ENCODE peak calls at places on chromosome 16, in six cellular contexts. N, W, C, F, Y and L are unnamed samples.

GRCh38 chr16:28293589-28293935 is 1.2 kb downstream of the SBK1 start:
- DNase-seq in N (no peak), W (no peak), Y (no peak), F (no peak), C (no peak), L (no peak)

GRCh38 chr16:2977440-2977839 is 2.8 kb downstream of the PKMYT1 start:
- DNase-seq in C (no peak), N (no peak), Y (no peak), W (no peak), F (no peak), L (no peak)

GRCh38 chr16:22897184-22897583 is 83.2 kb downstream of the HS3ST2 start:
- DNase-seq in F (no peak), C (no peak), Y (no peak), N (no peak), W (no peak), L (no peak)

GRCh38 chr16:89350701-89351380 is 133.3 kb downstream of the ZNF778 start:
- DNase-seq in W (no peak), Y (no peak), C (no peak), F (no peak), N (no peak), L (no peak)

GRCh38 chr16:89921699-89922476 is 1.3 kb upstream of the TUBB3 start:
- DNase-seq in W (peak), C (no peak), N (peak), Y (peak), F (peak), L (no peak)

GRCh38 chr16:28166394-28167208 is 45.2 kb downstream of the XPO6 start:
- DNase-seq in W (peak), Y (no peak), F (no peak), C (no peak), N (no peak), L (no peak)

GRCh38 chr16:76511203-76511602 is 234.0 kb downstream of the CNTNAP4 start:
- DNase-seq in C (no peak), Y (no peak), F (no peak), W (no peak), N (no peak), L (no peak)

GRCh38 chr16:81505011-81505660 is 60.5 kb downstream of the CMIP start:
- DNase-seq in F (peak), C (peak), Y (peak), N (no peak), W (no peak), L (no peak)

GRCh38 chr16:27786221-27786848 is 236.4 kb downstream of the KATNIP start:
- DNase-seq in F (no peak), N (no peak), C (no peak), W (peak), Y (no peak), L (no peak)

GRCh38 chr16:64165368-64165767 is 956.5 kb downstream of the CDH11 start:
- DNase-seq in W (no peak), Y (no peak), N (no peak), F (no peak), C (no peak), L (no peak)

GRCh38 chr16:66637806-66638205 is 33.3 kb downstream of the CMTM3 start:
- DNase-seq in W (no peak), C (no peak), F (no peak), Y (no peak), N (no peak), L (no peak)

GRCh38 chr16:76705883-76706282 is 428.7 kb downstream of the CNTNAP4 start:
- DNase-seq in F (no peak), N (no peak), W (no peak), Y (no peak), C (no peak), L (no peak)

GRCh38 chr16:64092284-64092683 is 1029.6 kb downstream of the CDH11 start:
- DNase-seq in C (no peak), F (no peak), Y (no peak), N (no peak), W (no peak), L (no peak)

GRCh38 chr16:71412270-71413160 is 29.3 kb downstream of the TLE7 start:
- DNase-seq in N (peak), Y (peak), F (peak), C (no peak), W (peak), L (no peak)
- TF ChIP-seq GABPA in N (no peak), Y (no peak), F (no peak), C (no peak), W (no peak), L (no peak)

GRCh38 chr16:14564323-14564722 is 65.7 kb downstream of the PARN start:
- DNase-seq in W (peak), F (no peak), N (no peak), C (no peak), Y (no peak), L (no peak)
- TF ChIP-seq GABPA in W (no peak), F (no peak), N (no peak), C (no peak), Y (no peak), L (no peak)

GRCh38 chr16:86431540-86431939 is 78.8 kb upstream of the FOXF1 start:
- DNase-seq in W (no peak), N (no peak), F (no peak), C (no peak), Y (no peak), L (no peak)

GRCh38 chr16:86432048-86432447 is 78.3 kb upstream of the FOXF1 start:
- DNase-seq in N (no peak), C (no peak), Y (no peak), F (no peak), W (no peak), L (no peak)

GRCh38 chr16:86430814-86431213 is 79.5 kb upstream of the FOXF1 start:
- DNase-seq in W (no peak), F (no peak), N (no peak), Y (no peak), C (no peak), L (no peak)

GRCh38 chr16:86429663-86430062 is 80.7 kb upstream of the FOXF1 start:
- DNase-seq in W (no peak), C (no peak), Y (no peak), N (no peak), F (no peak), L (no peak)

DNA sequence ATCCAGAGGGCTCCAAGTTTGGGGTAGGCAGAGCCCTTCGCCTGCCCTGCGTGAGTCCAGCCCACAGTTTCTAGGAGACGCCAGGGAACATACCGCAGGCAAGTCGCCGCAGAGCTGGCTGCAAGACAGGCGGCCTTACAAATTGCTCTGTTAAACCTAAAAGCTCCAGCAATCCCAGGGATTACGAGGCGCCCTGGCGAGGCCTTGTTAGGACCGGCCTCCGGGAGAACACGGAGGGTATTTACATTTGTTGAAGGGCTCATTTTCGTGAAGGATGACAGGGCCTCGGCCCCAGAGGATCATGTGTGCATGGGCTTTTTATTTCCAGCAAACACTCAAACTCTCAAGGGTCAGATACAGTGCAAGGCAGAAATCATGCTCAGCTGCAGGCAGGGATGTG is 77.6 kb upstream of the FOXF1 start:
- DNase-seq in F (no peak), N (no peak), Y (no peak), W (no peak), C (no peak), L (no peak)
- TF ChIP-seq GABPA in F (no peak), N (no peak), Y (no peak), W (no peak), C (no peak), L (no peak)

GRCh38 chr16:25026621-25027020 is 11.5 kb upstream of the ARHGAP17 start:
- DNase-seq in F (no peak), C (no peak), N (no peak), W (no peak), Y (no peak), L (no peak)
- TF ChIP-seq GABPA in F (no peak), C (no peak), N (no peak), W (no peak), Y (no peak), L (no peak)

GRCh38 chr16:10077861-10078260 is 104.4 kb downstream of the GRIN2A start:
- DNase-seq in W (no peak), C (no peak), N (no peak), F (no peak), Y (no peak), L (no peak)

GRCh38 chr16:10081201-10081940 is 100.9 kb downstream of the GRIN2A start:
- DNase-seq in W (no peak), N (no peak), C (no peak), F (no peak), Y (no peak), L (no peak)

GRCh38 chr16:10083301-10083700 is 98.9 kb downstream of the GRIN2A start:
- DNase-seq in C (no peak), W (no peak), Y (no peak), N (no peak), F (no peak), L (no peak)

GRCh38 chr16:10078541-10078949 is 103.7 kb downstream of the GRIN2A start:
- DNase-seq in W (peak), N (peak), Y (peak), C (no peak), F (no peak), L (no peak)

DNA sequence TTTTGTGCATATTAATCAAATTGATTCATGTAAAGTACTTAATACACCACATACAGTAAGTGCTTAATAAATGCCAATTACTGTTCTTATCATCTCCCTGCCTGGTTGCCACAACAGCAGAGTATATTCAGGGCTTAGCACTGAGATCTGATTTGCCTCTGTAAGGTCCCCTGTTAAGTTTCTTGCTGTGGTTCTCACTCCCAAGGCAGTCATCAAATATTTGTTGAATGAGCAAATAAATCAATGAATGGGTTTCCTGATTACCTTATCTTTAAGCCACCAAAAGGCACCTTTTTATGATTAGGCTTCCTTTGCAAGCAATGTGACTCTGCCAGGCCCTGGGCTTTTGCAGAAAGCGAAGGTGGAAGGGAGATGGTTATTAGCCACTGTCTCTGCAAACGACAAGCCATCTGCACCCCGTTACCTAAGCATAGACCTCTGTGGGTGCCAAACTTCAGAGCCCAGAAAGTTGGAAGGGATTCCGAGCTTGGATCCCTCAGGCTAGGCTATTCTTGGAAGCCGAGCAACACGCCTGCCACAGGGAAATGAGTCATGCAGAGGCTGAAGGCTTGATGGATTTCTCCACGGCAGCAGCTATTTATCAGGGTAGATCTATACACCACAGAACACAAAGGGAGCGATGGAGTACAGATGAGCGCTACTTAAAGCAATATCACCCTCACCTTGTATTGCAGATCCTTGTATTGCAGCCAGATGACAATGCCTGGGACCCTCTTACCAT is 102.0 kb downstream of the GRIN2A start:
- DNase-seq in Y (peak), W (no peak), N (no peak), C (no peak), F (peak), L (no peak)
- TF ChIP-seq GABPA in Y (no peak), W (no peak), N (no peak), C (no peak), F (no peak), L (no peak)

DNA sequence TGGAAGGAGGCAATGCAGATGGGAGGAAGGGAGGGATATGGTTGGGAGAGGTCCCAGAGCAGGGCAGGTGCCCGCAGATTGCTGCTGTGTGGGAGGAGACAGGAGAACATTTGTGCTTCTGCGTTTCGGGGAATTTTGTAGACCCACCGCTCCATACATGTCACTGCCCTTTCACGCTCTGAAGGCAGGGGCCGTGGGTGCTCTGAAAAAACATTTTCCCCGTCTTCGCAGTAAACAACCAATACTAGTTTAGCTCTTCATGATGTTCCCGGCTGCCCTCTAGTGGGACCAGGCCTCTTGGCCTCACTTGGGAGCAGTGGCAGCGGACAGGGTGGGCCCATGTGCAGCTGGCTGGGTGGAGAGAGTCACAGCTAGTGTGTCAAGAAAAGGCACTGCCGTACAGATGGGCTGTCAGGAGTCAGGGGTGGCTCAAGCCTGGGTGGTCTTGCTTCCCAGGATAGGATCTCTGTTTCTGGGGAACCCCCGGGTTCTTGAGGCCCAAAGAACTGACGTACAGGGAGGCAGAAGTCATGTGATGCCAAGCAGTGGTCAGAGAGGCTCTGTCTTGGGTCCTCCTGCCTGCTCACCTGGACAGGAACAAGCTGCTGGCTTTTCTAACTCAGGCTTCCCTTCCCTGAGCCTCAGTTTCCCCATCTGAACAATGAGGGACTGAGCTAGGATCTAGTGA is 46.5 kb upstream of the CPNE2 start:
- DNase-seq in N (peak), Y (peak), W (peak), F (peak), C (peak), L (no peak)
- TF ChIP-seq GABPA in N (no peak), Y (no peak), W (no peak), F (no peak), C (no peak), L (no peak)

GRCh38 chr16:47927330-47927729 is 228.5 kb downstream of the ABCC12 start:
- DNase-seq in W (no peak), Y (no peak), N (no peak), F (no peak), C (no peak), L (no peak)
- TF ChIP-seq GABPA in W (no peak), Y (no peak), N (no peak), F (no peak), C (no peak), L (no peak)

DNA sequence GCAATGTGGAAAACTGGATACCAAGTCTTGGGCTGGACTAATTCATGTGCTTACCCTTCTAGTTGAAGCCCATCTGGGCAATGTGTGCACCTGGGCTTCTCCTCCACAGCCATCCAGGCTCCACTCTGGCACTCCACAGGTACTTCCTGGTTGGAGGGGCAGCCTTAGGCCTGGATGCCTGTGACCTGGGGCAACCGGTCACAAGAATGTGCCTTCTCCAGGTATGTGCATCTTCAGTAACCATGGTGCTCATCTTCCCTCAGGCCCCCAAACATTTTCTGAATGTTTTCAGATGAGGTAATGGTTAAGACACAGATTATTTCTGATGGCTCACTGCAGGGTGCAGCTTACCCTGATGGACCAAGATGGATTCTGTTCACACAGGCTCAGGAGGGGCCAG is 11.1 kb downstream of the C16orf86 start:
- DNase-seq in F (no peak), Y (no peak), N (no peak), W (no peak), C (no peak), L (no peak)
- TF ChIP-seq GABPA in F (no peak), Y (no peak), N (no peak), W (no peak), C (no peak), L (no peak)

GRCh38 chr16:56625140-56625942 is at the start of gene MT1E:
- DNase-seq in Y (peak), N (peak), C (no peak), F (no peak), W (peak), L (peak)
- TF ChIP-seq GABPA in Y (no peak), N (no peak), C (no peak), F (no peak), W (no peak), L (no peak)

DNA sequence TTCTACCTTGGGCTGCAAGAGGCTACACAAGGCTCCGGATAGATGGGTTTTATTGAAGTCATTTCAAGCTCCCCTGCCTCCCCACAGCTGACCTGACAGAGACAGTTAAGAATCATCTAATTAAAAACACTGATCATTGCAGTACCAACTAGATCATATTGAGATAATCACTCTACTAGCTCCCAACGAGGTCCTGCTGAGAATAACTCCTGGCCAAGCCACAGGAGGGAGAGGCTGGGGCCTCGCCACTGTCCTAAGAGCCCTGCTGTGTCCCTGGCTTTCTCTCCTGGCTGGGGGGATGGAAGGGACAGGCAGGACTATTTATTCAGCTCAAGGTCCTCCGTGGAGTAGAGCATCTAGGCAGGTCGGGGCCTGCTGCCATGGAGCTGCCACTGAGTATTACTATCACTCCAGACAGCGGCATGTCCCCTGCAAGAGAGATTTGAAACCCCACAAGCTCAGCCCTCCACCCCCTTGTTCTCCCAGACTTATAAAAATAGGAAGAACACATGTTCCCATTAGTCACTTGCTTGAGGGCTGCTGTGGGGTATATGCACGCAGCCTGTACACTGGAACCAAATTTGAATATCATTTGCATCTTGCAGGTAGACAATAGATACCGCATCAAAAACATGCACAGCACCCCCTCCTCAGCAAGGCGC is 385.0 kb upstream of the ZFHX3 start:
- DNase-seq in F (no peak), N (no peak), Y (no peak), W (no peak), C (no peak), L (no peak)
- TF ChIP-seq GABPA in F (no peak), N (no peak), Y (no peak), W (no peak), C (no peak), L (no peak)